ENCODE peak calls at places on chromosomes 13 and 19, in ten cellular contexts. N is spleen, P is breast epithelium, M is heart left ventricle, A is GM12891, K is right lobe of liver, L is IMR-90, X is testis, R is lower leg skin, E is HCT116. Z is an unnamed sample.

GRCh38 chr19:18518639-18519038 is 3.2 kb downstream of the ELL start:
- DNase-seq in K (no peak), N (no peak), X (no peak), P (no peak), E (no peak), R (no peak), A (no peak), M (no peak), L (no peak), Z (no peak)

GRCh38 chr19:41161903-41162302 is 31.1 kb upstream of the CYP2S1 start:
- DNase-seq in L (no peak), X (peak; percentile 33), M (no peak), K (no peak), N (no peak), A (no peak), E (peak; percentile 27), R (no peak), P (no peak), Z (no peak)

GRCh38 chr19:41521860-41522555 is 54.0 kb upstream of the CEACAM21 start:
- DNase-seq in K (no peak), N (peak; percentile 88), X (no peak), A (no peak), M (no peak), L (no peak), R (no peak), E (no peak), P (no peak), Z (no peak)

GRCh38 chr19:33775731-33776487 is 20.8 kb upstream of the KCTD15 start:
- DNase-seq in L (no peak), N (no peak), R (no peak), P (no peak), E (no peak), K (no peak), M (no peak), X (no peak), A (no peak), Z (no peak)

GRCh38 chr19:5137571-5138124 is 168.7 kb downstream of the KDM4B start:
- DNase-seq in L (no peak), K (no peak), E (no peak), X (no peak), P (no peak), A (no peak), N (no peak), R (no peak), M (no peak), Z (no peak)

GRCh38 chr19:6292006-6292405 is 12.2 kb upstream of the MLLT1 start:
- DNase-seq in E (peak; percentile 32), X (no peak), A (no peak), M (no peak), P (no peak), L (no peak), N (no peak), K (no peak), R (no peak), Z (no peak)

GRCh38 chr13:52447815-52448552 is 2.5 kb downstream of the VPS36 start:
- DNase-seq in X (no peak), L (no peak), A (no peak), R (no peak), K (no peak), E (no peak), P (no peak), M (no peak), N (no peak), Z (no peak)

GRCh38 chr19:37933965-37934364 is 27.0 kb downstream of the SIPA1L3 start:
- DNase-seq in X (no peak), P (no peak), A (no peak), E (no peak), M (peak; percentile 73), K (peak; percentile 91), N (peak; percentile 25), R (no peak), L (peak; percentile 20), Z (no peak)

DNA sequence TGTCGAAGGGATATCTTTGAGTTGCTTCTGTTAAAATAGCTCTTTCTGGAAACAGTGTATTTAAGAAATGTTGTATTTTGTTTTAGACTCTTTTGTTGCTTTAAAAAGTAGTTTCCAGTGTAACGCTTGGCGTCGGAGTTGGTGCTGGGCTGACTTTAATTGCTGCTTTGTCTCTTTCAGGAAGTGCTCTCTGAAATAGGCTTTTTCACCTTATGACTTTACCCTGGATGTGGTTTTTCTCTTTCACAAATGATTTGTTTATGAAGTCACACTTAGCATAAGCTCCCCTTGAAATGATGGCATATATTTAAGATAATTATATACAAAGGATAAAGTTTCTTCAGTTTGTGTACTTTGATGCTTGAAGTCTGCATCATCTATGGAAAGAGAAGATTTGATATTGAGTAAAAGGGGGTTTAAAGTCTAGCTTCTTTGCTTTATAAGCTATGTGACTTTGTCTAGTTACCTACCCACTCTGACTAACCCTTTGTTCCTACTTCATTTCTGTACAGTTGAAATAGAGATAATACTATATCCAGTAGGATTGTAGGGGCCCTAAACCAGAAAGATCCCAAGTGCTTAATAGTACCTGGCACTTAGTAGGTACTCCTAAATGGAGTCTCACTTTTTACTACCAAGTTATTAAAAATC is at the start of gene GPR18:
- DNase-seq in N (no peak), A (no peak), P (no peak), R (no peak), M (no peak), E (no peak), X (no peak), L (peak; percentile 24), K (no peak), Z (no peak)
- TF ChIP-seq POLR2A in N (no peak), A (no peak), P (no peak), R (no peak), M (no peak), E (no peak), X (no peak), L (no peak), K (peak; percentile 14), Z (no peak)

GRCh38 chr13:108728370-108728769 is 99.0 kb downstream of the MYO16 start:
- DNase-seq in L (no peak), N (no peak), R (no peak), E (peak; percentile 77), K (no peak), X (no peak), P (no peak), M (no peak), A (no peak), Z (no peak)
- TF ChIP-seq POLR2A in L (no peak), N (no peak), R (no peak), E (no peak), K (no peak), X (no peak), P (no peak), M (no peak), A (no peak), Z (no peak)

DNA sequence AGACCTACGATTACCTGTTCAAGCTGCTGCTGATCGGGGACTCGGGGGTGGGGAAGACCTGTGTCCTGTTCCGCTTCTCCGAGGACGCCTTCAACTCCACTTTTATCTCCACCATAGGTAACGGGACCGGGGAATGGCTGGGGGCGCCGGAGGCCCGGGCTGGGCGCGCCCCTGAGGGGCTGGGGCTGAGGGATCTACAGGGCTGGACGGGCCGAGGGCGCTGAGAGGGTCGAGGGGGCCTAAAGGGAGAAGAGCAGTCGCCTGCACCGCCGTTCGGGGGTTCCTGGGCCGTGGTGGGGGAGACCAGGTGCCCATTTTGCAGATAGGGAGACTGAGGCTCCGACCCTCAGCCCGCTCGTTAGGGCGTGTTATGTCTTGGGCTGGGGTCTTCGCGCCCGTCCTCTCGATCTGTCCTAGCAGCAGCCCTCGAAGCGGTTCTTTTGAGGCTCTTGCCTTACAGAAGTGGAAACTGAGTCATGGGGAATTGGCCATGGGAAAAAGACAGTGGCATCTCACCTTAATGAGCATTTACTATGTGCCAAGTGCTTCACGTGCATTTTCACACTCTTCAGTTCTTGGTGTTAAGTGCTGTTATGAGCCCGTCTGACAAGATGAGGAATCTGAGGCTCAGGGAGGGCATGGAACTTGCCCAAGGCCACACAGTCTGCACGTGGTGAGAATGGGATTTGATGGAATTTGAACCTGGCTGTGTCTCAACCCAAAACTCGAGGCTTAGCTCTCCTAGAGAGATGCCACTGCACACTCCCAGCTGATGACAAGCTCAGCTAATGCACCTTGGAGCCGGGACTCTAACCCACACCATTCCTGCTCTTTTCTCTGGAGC is 442 bp downstream of the RAB8A start:
- DNase-seq in E (no peak), M (no peak), N (no peak), K (peak; percentile 63), X (no peak), R (no peak), L (no peak), P (no peak), A (no peak), Z (no peak)
- TF ChIP-seq POLR2A in E (peak; percentile 61), M (no peak), N (no peak), K (peak; percentile 60), X (no peak), R (no peak), L (peak; percentile 60), P (peak; percentile 31), A (peak; percentile 84), Z (no peak)

GRCh38 chr19:1856345-1856697 is 7.1 kb downstream of the KLF16 start:
- DNase-seq in M (no peak), R (no peak), X (no peak), K (no peak), P (no peak), E (no peak), A (no peak), L (no peak), N (no peak), Z (no peak)

GRCh38 chr19:1858412-1859081 is 4.8 kb downstream of the KLF16 start:
- DNase-seq in R (no peak), K (no peak), L (no peak), E (no peak), N (no peak), X (no peak), A (no peak), P (no peak), M (no peak), Z (no peak)

GRCh38 chr19:1857648-1858326 is 5.6 kb downstream of the KLF16 start:
- DNase-seq in M (peak; percentile 36), P (no peak), E (no peak), X (no peak), R (no peak), K (no peak), N (no peak), L (no peak), A (no peak), Z (no peak)

GRCh38 chr19:1855828-1856255 is 7.5 kb downstream of the KLF16 start:
- DNase-seq in M (peak; percentile 42), K (peak; percentile 66), A (no peak), E (no peak), P (no peak), X (no peak), R (no peak), L (peak; percentile 23), N (peak; percentile 87), Z (no peak)

DNA sequence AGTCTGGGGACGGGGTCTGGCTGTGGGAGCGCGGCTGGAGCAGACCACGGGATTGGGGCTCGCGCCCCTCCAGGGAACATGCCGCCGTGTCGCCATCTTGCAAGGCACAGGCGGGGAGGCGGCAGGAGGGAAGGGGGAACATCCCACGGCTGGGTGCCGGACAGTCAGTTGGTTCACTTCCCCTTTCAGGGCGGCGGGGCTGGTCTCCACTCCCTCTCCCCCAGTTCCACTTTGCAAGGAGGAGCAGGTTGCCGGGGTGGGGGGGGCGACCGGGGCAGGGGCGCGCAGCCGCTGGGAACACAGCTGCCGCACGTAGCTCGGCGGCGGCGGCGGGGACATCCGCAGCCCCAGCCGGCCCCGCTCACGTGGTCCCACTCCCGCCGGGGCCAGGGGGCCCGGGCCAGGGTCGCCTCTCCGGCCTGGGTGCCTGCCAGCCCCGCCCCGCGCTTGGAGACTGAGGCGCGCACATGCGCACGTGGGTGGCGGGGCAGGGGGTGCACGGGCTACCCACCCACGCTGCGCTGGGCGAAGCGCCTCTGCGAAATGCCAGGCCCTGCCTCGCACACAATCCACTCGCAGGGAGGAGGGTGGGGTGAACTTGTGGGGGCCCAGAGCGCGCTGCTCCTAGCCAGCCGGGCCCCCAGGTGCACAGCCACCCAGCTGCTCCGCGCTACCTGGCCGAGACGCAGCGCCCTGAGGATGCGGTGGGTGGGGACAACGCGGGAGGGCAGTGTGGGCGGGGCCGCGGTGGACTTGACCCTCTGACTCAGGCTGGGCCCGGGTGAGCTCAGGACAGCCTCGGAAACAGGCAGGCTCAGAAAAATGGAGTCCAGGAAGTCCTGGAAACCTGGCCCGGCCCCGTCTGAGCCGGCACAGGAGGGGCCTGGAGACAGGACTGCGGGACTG is 6.4 kb downstream of the KLF16 start:
- DNase-seq in E (no peak), R (peak; percentile 83), N (peak; percentile 97), M (peak; percentile 91), P (peak; percentile 78), K (peak; percentile 94), L (peak; percentile 70), A (peak; percentile 80), X (peak; percentile 83), Z (peak; percentile 96)
- TF ChIP-seq POLR2A in E (no peak), R (no peak), N (no peak), M (no peak), P (no peak), K (peak; percentile 28), L (no peak), A (no peak), X (no peak), Z (no peak)

Z was measured in suprapubic skin.